ENCODE peak calls at places on chromosomes 1 and 21, in seven cellular contexts. C is upper lobe of right lung; I is CD4-positive, CD25-positive, alpha-beta regulatory T cell; J is left lung; Z is PC-9; N is psoas muscle; L is SJSA1. Q is an unnamed sample.
A peak's percentile ranks its signal among the peaks of the same experiment; 100 is the strongest.

GRCh38 chr1:89703469-89703868 is 70.5 kb downstream of the LRRC8C start:
- DNase-seq in I (no peak), Z (no peak), J (no peak), C (no peak), L (no peak), N (no peak), Q (no peak)

GRCh38 chr21:44979687-44980561 is 40.1 kb downstream of the SLX9 start:
- DNase-seq in Z (no peak), I (no peak), L (no peak), C (no peak), J (no peak), N (no peak), Q (no peak)

GRCh38 chr1:170698711-170699275 is 34.9 kb downstream of the PRRX1 start:
- DNase-seq in C (no peak), I (no peak), N (no peak), L (no peak), Z (no peak), J (no peak), Q (peak; percentile 21)

GRCh38 chr1:167141963-167142362 is 48.1 kb downstream of the STYXL2 start:
- DNase-seq in I (no peak), C (no peak), Z (no peak), J (no peak), N (no peak), L (no peak), Q (no peak)

GRCh38 chr1:17020502-17020901 is 8.8 kb upstream of the ATP13A2 start:
- DNase-seq in N (no peak), J (no peak), Z (no peak), I (no peak), L (no peak), C (no peak), Q (no peak)

GRCh38 chr21:43921602-43921978 is 56.6 kb downstream of the AGPAT3 start:
- DNase-seq in Z (no peak), J (no peak), I (peak; percentile 55), L (no peak), C (no peak), N (no peak), Q (no peak)

GRCh38 chr21:42830456-42831455 is 48.6 kb downstream of the WDR4 start:
- DNase-seq in I (no peak), L (no peak), C (peak; percentile 61), J (no peak), N (no peak), Z (no peak), Q (no peak)

GRCh38 chr1:164382384-164382783 is 176.6 kb upstream of the PBX1 start:
- DNase-seq in Z (no peak), L (no peak), I (no peak), C (no peak), N (no peak), J (no peak), Q (no peak)

GRCh38 chr1:118479351-118479750 is 294.3 kb upstream of the SPAG17 start:
- DNase-seq in N (no peak), I (no peak), C (no peak), L (no peak), J (no peak), Z (no peak), Q (no peak)

GRCh38 chr1:39017266-39017665 is 8.9 kb upstream of the NDUFS5 start:
- DNase-seq in C (no peak), N (no peak), Z (no peak), J (no peak), L (no peak), I (no peak), Q (no peak)

GRCh38 chr1:63435136-63435535 is 67.7 kb downstream of the ALG6 start:
- DNase-seq in J (no peak), I (no peak), Z (no peak), N (no peak), C (no peak), L (no peak), Q (no peak)

GRCh38 chr1:48674641-48675040 is 102.0 kb downstream of the BEND5 start:
- DNase-seq in L (no peak), C (no peak), Z (no peak), I (no peak), J (no peak), N (no peak), Q (no peak)

GRCh38 chr1:161486806-161487482 is 18.3 kb upstream of the FCGR2A start:
- DNase-seq in Z (no peak), J (no peak), L (peak; percentile 41), C (no peak), N (no peak), I (peak; percentile 65), Q (peak; percentile 6)

DNA sequence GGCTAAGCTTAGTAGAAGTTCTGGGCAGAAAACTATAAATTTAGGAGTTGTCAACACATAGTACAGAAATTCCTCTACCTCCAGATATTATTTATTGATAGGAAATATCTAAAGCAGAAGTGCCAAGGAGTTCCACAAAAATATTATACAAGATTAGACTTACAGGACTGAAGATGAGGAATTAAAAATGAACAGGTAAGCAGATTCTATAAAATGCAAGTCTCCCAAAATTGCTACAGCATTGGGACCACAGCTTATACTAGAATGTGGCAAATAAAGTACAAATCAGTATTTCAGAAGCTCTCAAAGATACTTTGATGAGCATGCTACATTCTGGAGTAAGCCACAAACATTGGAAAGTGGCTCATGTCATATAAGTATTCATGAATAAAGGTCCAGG is 50.1 kb upstream of the CACYBP start:
- DNase-seq in N (no peak), I (no peak), Z (no peak), J (no peak), C (no peak), L (no peak), Q (no peak)
- H3K27ac ChIP-seq in N (no peak overlapping the region), I (no peak overlapping the region), Z (no peak overlapping the region), J (no peak overlapping the region), C (no peak overlapping the region), L (no peak overlapping the region), Q (no peak overlapping the region)

GRCh38 chr1:20029178-20029912 is 40.6 kb upstream of the PLA2G5 start:
- DNase-seq in J (no peak), I (no peak), C (no peak), Z (no peak), L (no peak), N (no peak), Q (no peak)
- H3K27ac ChIP-seq in J (no peak overlapping the region), I (no peak overlapping the region), C (no peak overlapping the region), Z (no peak overlapping the region), L (no peak overlapping the region), N (no peak overlapping the region), Q (no peak overlapping the region)

GRCh38 chr1:46718340-46718726 is 581 bp downstream of the EFCAB14 start:
- DNase-seq in I (no peak), N (no peak), Z (no peak), C (no peak), J (no peak), L (peak; percentile 12), Q (no peak)

GRCh38 chr1:46717654-46718053 is 1.3 kb downstream of the EFCAB14 start:
- DNase-seq in L (no peak), C (no peak), N (no peak), J (no peak), I (no peak), Z (no peak), Q (no peak)

GRCh38 chr1:46718727-46719622 is at the start of gene EFCAB14:
- DNase-seq in I (peak; percentile 99), N (peak; percentile 98), J (peak; percentile 97), L (peak; percentile 95), C (peak; percentile 99), Z (peak; percentile 91), Q (peak; percentile 73)

GRCh38 chr1:46721204-46721603 is 2.3 kb upstream of the EFCAB14 start:
- DNase-seq in N (no peak), C (no peak), L (no peak), J (no peak), I (no peak), Z (no peak), Q (no peak)

DNA sequence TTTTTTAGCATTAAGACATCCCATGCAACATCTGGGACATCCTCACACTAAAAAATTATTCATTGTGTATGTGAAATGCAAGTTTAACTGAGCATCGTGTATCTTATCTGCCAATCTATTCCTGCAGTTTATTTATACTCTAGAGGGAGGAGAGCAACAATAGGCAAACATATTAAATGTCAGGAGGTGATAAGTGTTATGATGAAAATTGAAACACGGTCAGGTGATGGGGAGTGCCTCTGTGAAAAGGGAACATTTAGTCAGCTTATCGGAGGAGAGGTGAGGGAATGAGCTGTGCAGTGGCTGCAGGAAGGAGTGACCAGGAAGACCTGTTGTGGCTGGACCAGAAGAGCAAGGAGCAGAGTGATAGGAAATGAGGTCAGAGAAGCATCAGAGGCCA is 775 bp upstream of the EFCAB14 start:
- DNase-seq in C (no peak), I (no peak), Z (peak; percentile 91), L (no peak), N (no peak), J (peak; percentile 39), Q (no peak)
- H3K27ac ChIP-seq in C (peak overlapping the region; percentile 89), I (peak overlapping the region; percentile 84), Z (peak overlapping the region; percentile 88), L (no peak overlapping the region), N (peak overlapping the region; percentile 83), J (peak overlapping the region; percentile 80), Q (no peak overlapping the region)

GRCh38 chr1:116514708-116515525 is 55.9 kb downstream of the CD58 start:
- DNase-seq in C (no peak), L (no peak), N (no peak), I (peak; percentile 46), Z (peak; percentile 100), J (no peak), Q (no peak)
- H3K27ac ChIP-seq in C (peak overlapping the region; percentile 76), L (no peak overlapping the region), N (no peak overlapping the region), I (peak overlapping the region; percentile 83), Z (peak overlapping the region; percentile 98), J (peak overlapping the region; percentile 39), Q (no peak overlapping the region)

DNA sequence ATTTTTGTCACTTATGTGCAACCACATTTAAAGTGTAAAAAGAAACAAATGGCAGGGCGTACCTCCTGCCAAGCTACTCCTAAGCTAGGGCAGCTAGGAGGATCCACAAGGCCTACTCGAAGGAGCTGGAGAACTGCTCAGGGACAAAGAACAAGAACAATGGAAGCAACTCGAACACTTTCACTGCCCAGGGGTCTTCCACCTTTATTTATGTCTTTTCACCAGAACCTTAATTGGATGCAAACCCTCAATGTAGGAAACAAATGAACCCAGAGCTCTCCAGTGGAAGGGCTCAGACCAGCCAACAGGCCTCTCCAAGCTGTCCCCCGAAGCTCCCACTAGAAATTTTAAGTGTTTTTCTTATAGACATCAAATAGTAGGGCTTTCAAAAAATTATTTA is 39.9 kb downstream of the C1orf198 start:
- DNase-seq in Z (no peak), N (no peak), C (no peak), J (no peak), I (no peak), L (no peak), Q (no peak)
- H3K27ac ChIP-seq in Z (no peak overlapping the region), N (peak overlapping the region; percentile 6), C (no peak overlapping the region), J (no peak overlapping the region), I (no peak overlapping the region), L (no peak overlapping the region), Q (peak overlapping the region; percentile 96)

DNA sequence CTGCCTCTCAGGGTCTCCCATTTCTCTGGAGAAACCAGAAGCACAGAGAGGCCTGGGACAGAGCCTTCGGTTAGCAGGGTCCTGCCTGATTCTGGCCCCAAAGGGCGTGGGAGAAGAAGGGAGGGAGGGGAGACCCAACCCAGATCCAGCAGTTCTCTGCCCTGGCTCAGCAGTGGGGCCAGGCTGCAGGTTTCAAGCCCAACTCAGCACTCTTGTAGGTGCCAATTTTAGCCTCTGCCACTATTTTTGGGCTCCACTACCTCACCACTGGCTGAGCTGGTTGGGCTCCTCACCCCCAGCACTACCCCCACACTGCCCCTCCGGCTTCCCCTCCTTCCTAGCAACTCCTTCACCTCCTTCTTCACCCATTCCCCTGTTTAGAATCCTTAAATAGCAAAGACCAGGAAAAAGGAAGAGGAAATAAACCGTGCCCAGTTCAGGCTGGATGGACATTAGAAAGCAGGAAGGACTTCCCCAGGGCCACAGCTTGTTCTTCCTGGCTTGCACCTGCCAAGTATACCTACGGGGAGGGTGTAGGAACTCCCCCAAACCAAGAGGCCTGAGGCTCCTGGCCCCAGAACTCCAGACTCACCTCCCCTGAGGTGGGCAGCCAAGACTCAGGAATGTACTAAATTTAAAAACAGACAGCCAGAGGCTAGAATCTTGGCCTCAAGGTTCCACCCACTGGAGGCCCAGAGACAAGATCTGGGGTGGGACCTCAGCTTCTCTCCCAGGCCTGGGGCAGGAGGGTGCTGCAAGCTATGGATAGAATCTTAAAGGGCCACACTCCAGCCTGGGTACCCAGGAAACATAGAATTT is 1.4 kb upstream of the ARHGEF2 start:
- DNase-seq in L (no peak), I (no peak), C (no peak), J (no peak), Z (peak; percentile 80), N (no peak), Q (peak; percentile 29)
- H3K27ac ChIP-seq in L (peak overlapping the region; percentile 81), I (peak overlapping the region; percentile 86), C (peak overlapping the region; percentile 93), J (peak overlapping the region; percentile 92), Z (peak overlapping the region; percentile 96), N (peak overlapping the region; percentile 89), Q (peak overlapping the region; percentile 100)

Q was measured in substantia nigra.